ENCODE peak calls at places on chromosome 14, in five cellular contexts. One of them, this sample, is unnamed.

GRCh38 chr14:25381498-25381897 is 331.6 kb upstream of the STXBP6 start:
- DNase-seq in RCC 7860: no peak
- DNase-seq in iPS DF 6.9: no peak
- DNase-seq in NCI-H1105: no peak
- DNase-seq in ecto neural progenitor cell: no peak
- DNase-seq in this sample: no peak

GRCh38 chr14:39266589-39266870 is 32.8 kb downstream of the MIA2 start:
- DNase-seq in RCC 7860: no peak
- DNase-seq in iPS DF 6.9: no peak
- DNase-seq in NCI-H1105: peak; percentile 73
- DNase-seq in ecto neural progenitor cell: no peak
- DNase-seq in this sample: peak; percentile 68

GRCh38 chr14:65169351-65169750 is 67.0 kb upstream of the MAX start:
- DNase-seq in RCC 7860: no peak
- DNase-seq in iPS DF 6.9: no peak
- DNase-seq in NCI-H1105: no peak
- DNase-seq in ecto neural progenitor cell: no peak
- DNase-seq in this sample: peak; percentile 61

GRCh38 chr14:97692084-97692483 is 894.9 kb downstream of the VRK1 start:
- DNase-seq in RCC 7860: no peak
- DNase-seq in iPS DF 6.9: no peak
- DNase-seq in NCI-H1105: no peak
- DNase-seq in ecto neural progenitor cell: no peak
- DNase-seq in this sample: no peak

GRCh38 chr14:59123526-59123925 is 64.9 kb upstream of the DAAM1 start:
- DNase-seq in RCC 7860: no peak
- DNase-seq in iPS DF 6.9: no peak
- DNase-seq in NCI-H1105: no peak
- DNase-seq in ecto neural progenitor cell: no peak
- DNase-seq in this sample: peak; percentile 33

GRCh38 chr14:104134061-104134965 is 4.1 kb upstream of the KIF26A start:
- DNase-seq in RCC 7860: no peak
- DNase-seq in iPS DF 6.9: no peak
- DNase-seq in NCI-H1105: no peak
- DNase-seq in ecto neural progenitor cell: peak; percentile 53
- DNase-seq in this sample: no peak

GRCh38 chr14:20455355-20456300 is 602 bp downstream of the APEX1 start:
- DNase-seq in RCC 7860: peak; percentile 57
- DNase-seq in iPS DF 6.9: no peak
- DNase-seq in NCI-H1105: peak; percentile 84
- DNase-seq in ecto neural progenitor cell: no peak
- DNase-seq in this sample: peak; percentile 77

GRCh38 chr14:55354500-55354899 is 57.1 kb downstream of the ATG14 start:
- DNase-seq in RCC 7860: peak; percentile 18
- DNase-seq in iPS DF 6.9: peak; percentile 31
- DNase-seq in NCI-H1105: peak; percentile 28
- DNase-seq in ecto neural progenitor cell: peak; percentile 58
- DNase-seq in this sample: peak; percentile 66

GRCh38 chr14:92352158-92352985 is 29.4 kb downstream of the SLC24A4 start:
- DNase-seq in RCC 7860: no peak
- DNase-seq in iPS DF 6.9: peak; percentile 16
- DNase-seq in NCI-H1105: no peak
- DNase-seq in ecto neural progenitor cell: no peak
- DNase-seq in this sample: no peak

GRCh38 chr14:58193542-58193941 is 6.4 kb upstream of the ACTR10 start:
- DNase-seq in RCC 7860: no peak
- DNase-seq in iPS DF 6.9: no peak
- DNase-seq in NCI-H1105: no peak
- DNase-seq in ecto neural progenitor cell: no peak
- DNase-seq in this sample: no peak

GRCh38 chr14:88613552-88614010 is 50.7 kb downstream of the ZC3H14 start:
- DNase-seq in RCC 7860: peak; percentile 69
- DNase-seq in iPS DF 6.9: no peak
- DNase-seq in NCI-H1105: no peak
- DNase-seq in ecto neural progenitor cell: no peak
- DNase-seq in this sample: no peak

GRCh38 chr14:104592785-104593184 is 11.8 kb downstream of the TMEM179 start:
- DNase-seq in RCC 7860: no peak
- DNase-seq in iPS DF 6.9: no peak
- DNase-seq in NCI-H1105: no peak
- DNase-seq in ecto neural progenitor cell: no peak
- DNase-seq in this sample: no peak